ENCODE peak calls at places on chromosomes 6 and 20, in eight cellular contexts. X, P, S, J, C, Y, B and Q are unnamed samples.

GRCh38 chr20:32585011-32585518 is at the start of gene NOL4L:
- DNase-seq in J (peak), P (peak), B (no peak), X (no peak), S (no peak), Y (no peak), C (no peak), Q (no peak)

GRCh38 chr6:164216368-164216767 is 801.9 kb downstream of the QKI start:
- DNase-seq in S (no peak), B (no peak), Y (no peak), C (no peak), P (no peak), X (no peak), J (peak), Q (no peak)

GRCh38 chr20:50073500-50073899 is 39.5 kb downstream of the UBE2V1 start:
- DNase-seq in C (no peak), S (no peak), Y (no peak), B (peak), P (no peak), X (no peak), J (no peak), Q (no peak)

GRCh38 chr6:64330694-64331309 is 695.2 kb downstream of the PHF3 start:
- DNase-seq in C (peak), B (peak), P (no peak), X (peak), J (peak), S (peak), Y (peak), Q (peak)

GRCh38 chr6:168222261-168222660 is 97.3 kb downstream of the DACT2 start:
- DNase-seq in S (no peak), P (no peak), C (no peak), J (no peak), X (no peak), B (no peak), Y (no peak), Q (no peak)

GRCh38 chr6:16803294-16804006 is 42.2 kb upstream of the ATXN1 start:
- DNase-seq in X (peak), C (no peak), S (peak), Y (peak), P (no peak), J (peak), B (peak), Q (peak)

GRCh38 chr6:39927159-39927558 is 7.1 kb downstream of the MOCS1 start:
- DNase-seq in J (no peak), P (no peak), Y (no peak), B (no peak), S (peak), X (peak), C (peak), Q (no peak)

GRCh38 chr6:161489626-161490306 is 215.9 kb upstream of the AGPAT4 start:
- DNase-seq in C (no peak), P (no peak), X (no peak), S (no peak), J (no peak), B (no peak), Y (no peak), Q (no peak)

GRCh38 chr6:154276810-154277577 is 79.6 kb downstream of the IPCEF1 start:
- DNase-seq in B (no peak), Y (no peak), X (peak), J (no peak), C (peak), S (peak), P (no peak), Q (no peak)

GRCh38 chr20:47455133-47456040 is 46.3 kb upstream of the NCOA3 start:
- DNase-seq in J (no peak), P (no peak), S (peak), B (no peak), X (no peak), Y (no peak), C (peak), Q (no peak)

GRCh38 chr20:47453167-47453782 is 48.4 kb upstream of the NCOA3 start:
- DNase-seq in P (no peak), Y (no peak), C (peak), J (no peak), S (peak), B (no peak), X (peak), Q (peak)

GRCh38 chr20:47451602-47451904 is 50.1 kb upstream of the NCOA3 start:
- DNase-seq in C (no peak), Y (no peak), B (no peak), X (no peak), S (no peak), P (no peak), J (no peak), Q (no peak)

GRCh38 chr20:47454298-47455132 is 47.2 kb upstream of the NCOA3 start:
- DNase-seq in X (no peak), S (peak), P (no peak), Y (no peak), J (no peak), C (no peak), B (no peak), Q (no peak)

DNA sequence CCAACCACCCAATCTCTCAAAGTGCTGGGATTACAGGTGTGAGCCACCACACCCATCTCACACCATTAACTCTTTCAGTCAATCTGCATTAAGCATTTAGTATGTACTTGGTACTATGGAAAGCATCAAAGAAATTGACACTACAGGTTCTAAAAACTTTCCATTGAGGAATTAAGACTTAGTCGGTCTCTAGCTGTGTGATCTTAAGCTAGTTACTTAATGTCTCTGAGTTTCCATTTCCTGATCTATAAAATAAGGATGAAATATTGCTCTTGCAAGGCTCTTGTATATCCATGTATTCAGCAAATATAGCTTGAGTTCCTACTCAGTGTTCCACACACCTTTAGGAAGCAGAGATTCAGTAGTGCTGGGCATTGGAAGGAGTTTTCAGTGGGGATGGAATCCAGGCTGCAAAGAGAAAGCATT is 48.9 kb upstream of the NCOA3 start:
- DNase-seq in J (no peak), Y (no peak), P (no peak), C (no peak), B (no peak), S (no peak), X (no peak), Q (no peak)
- H3K4me3 ChIP-seq in J (no peak), Y (no peak), P (no peak), C (no peak), B (no peak), S (no peak), X (no peak), Q (no peak)

DNA sequence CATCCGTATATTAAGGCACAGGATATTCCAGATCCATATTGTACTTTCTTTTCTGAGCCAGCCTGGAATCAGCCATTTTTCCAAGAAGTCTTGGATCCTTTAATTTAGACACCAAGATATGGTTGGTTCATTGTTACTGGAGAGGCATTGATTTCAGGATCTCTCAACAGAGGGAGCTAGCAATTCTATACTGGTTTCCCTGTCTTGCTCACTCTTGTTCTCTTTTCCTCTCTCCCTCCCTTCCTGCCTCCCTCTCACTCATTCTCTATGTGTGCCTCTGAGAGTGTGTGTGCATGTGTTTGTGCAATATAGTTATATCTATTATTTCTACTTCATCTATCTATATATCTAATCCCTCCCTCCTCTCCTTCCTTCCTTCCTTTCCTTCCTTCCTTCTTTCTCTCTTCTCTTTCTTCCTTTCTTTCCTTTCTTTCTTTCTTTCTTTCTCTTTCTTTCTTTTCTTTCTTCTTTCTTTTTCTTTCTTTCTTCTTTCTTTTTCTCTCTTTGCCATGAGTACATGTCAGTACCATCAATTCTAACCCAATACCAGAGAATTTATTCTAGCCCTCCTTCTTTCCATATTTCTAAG is 299.1 kb downstream of the EPHA7 start:
- DNase-seq in Y (no peak), C (no peak), J (no peak), P (no peak), X (no peak), S (no peak), B (no peak), Q (no peak)
- H3K4me3 ChIP-seq in Y (no peak), C (no peak), J (no peak), P (no peak), X (no peak), S (no peak), B (no peak), Q (no peak)

DNA sequence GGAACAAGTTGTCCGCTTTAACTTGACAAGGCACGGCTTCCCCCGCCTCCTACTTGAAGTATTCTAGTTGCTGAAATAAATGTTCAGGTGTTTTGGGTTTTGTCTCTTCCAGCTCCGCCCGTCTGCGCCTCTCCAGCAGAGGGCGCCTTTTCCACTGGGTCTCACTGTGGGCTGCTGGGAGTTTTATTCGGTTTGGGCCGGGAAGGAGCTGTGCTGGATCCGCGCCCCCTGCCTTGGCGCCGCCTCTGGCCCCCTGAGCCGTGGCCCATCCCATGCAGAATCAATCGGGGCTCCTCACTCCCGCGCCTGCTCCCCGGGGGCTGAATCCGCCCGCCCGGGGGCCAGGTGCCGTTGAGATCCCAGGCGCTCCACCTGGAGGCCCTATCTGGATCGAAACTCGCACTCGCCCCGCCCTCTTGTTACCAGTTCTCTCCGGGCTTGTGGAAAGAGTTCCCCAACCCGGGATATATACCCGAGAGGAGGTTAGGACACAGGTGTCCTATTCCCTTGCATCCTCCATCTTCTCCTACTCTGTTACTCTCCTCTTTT is 51.0 kb upstream of the TCF21 start:
- DNase-seq in Y (no peak), X (no peak), P (peak), C (peak), J (peak), B (no peak), S (peak), Q (no peak)
- H3K4me3 ChIP-seq in Y (peak), X (no peak), P (peak), C (peak), J (peak), B (no peak), S (peak), Q (peak)

DNA sequence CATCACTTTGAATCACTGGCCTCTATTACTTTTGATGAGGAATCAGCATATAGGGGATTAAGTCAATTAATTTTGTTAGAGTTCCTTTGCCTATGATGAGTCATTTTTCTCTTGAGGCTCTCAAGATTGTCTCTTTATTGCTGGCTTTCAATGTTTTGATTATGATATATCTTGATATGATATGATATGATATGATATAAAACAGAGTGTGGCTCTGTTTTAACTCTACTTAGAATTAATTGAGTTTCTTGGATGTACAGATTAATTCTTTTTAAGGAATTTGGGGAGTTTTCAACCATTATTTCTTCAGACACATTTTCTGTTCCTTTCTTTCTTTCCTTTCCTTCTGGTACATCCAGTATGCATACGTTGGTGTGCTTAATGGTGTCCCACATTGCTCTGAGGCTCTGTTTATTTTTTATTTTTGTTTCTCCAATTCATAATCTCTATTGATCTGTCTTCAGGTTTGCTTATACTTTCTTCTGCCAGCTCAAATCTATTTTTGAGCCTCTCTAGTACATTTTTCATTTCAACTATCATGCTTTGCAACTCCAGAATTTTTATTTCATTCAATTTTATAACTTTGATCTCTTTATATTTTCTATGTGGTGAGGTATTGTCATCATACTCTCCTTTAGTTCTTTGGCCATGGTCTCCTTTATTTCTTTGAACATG is 10.8 kb downstream of the FAM50B start:
- DNase-seq in C (no peak), X (no peak), J (no peak), Y (no peak), S (no peak), B (no peak), P (no peak), Q (no peak)
- H3K4me3 ChIP-seq in C (no peak), X (no peak), J (no peak), Y (no peak), S (no peak), B (no peak), P (no peak), Q (no peak)

DNA sequence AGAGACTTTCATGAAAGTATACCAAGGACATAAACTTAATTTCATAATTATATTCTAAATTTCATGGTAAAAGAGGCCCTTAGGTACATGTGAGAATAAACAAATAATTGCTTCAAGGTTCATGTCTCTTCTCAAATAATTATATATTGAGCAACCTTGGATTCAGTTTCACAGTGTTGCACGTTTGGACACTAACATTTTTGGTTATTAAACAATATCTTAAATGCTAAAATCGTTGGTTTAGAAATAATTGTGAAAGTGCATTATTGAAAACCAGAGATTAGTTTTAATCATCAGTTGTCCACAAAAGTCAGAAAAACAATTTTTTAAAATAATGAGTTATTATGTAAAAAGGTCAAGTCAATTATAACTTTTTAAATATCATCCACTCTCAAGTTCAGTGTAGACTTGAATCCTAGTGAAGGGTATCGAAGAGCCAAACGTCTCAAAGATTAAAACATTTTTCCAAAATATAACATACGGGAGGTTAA is 227.1 kb upstream of the DEFB112 start:
- DNase-seq in Y (no peak), J (no peak), P (no peak), C (no peak), X (no peak), B (no peak), S (no peak), Q (no peak)
- H3K4me3 ChIP-seq in Y (no peak), J (no peak), P (no peak), C (no peak), X (no peak), B (no peak), S (no peak), Q (no peak)

GRCh38 chr6:3752538-3753227 is 1.2 kb upstream of the PXDC1 start:
- DNase-seq in C (peak), B (no peak), X (no peak), J (no peak), S (no peak), P (no peak), Y (no peak), Q (no peak)
- H3K4me3 ChIP-seq in C (peak), B (no peak), X (peak), J (no peak), S (peak), P (peak), Y (peak), Q (peak)

GRCh38 chr6:101650402-101651100 is 257.0 kb downstream of the GRIK2 start:
- DNase-seq in X (no peak), S (no peak), C (no peak), J (no peak), Y (no peak), B (no peak), P (no peak), Q (no peak)
- H3K4me3 ChIP-seq in X (no peak), S (no peak), C (no peak), J (no peak), Y (no peak), B (no peak), P (no peak), Q (no peak)

DNA sequence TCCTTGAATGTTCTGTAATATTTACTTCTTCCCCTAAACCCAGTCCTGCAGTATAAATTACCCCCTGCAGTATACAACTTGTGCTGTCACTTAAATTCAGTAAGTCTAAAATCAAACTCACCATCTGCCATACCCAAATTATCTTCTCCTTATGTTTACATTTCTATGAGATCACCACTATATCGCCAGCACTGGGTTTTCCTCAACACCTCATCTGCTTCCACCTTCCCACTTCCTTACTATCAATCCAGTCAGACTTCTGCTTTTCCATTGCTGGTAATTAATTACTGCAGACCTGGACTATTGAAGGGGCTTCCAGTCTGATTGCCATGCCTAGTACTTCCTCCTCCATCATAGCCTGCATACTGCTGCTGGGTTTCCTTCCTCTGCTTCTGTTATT is 15.2 kb downstream of the EFHC1 start:
- DNase-seq in S (no peak), Y (no peak), C (peak), X (no peak), J (no peak), B (no peak), P (no peak), Q (no peak)
- H3K4me3 ChIP-seq in S (no peak), Y (no peak), C (no peak), X (no peak), J (no peak), B (no peak), P (no peak), Q (no peak)

GRCh38 chr6:149963212-149963461 is 606 bp upstream of the ULBP1 start:
- DNase-seq in B (no peak), X (peak), S (peak), J (no peak), C (peak), Y (no peak), P (no peak), Q (no peak)

GRCh38 chr6:149964243-149965190 is 774 bp downstream of the ULBP1 start:
- DNase-seq in P (no peak), S (no peak), J (no peak), X (peak), B (no peak), C (no peak), Y (no peak), Q (no peak)

GRCh38 chr6:149961728-149962425 is 1.9 kb upstream of the ULBP1 start:
- DNase-seq in J (peak), X (no peak), S (peak), Y (no peak), C (peak), B (no peak), P (peak), Q (no peak)

GRCh38 chr6:149963462-149964242 is at the start of gene ULBP1:
- DNase-seq in C (peak), S (peak), J (peak), Y (peak), B (peak), P (peak), X (peak), Q (peak)

DNA sequence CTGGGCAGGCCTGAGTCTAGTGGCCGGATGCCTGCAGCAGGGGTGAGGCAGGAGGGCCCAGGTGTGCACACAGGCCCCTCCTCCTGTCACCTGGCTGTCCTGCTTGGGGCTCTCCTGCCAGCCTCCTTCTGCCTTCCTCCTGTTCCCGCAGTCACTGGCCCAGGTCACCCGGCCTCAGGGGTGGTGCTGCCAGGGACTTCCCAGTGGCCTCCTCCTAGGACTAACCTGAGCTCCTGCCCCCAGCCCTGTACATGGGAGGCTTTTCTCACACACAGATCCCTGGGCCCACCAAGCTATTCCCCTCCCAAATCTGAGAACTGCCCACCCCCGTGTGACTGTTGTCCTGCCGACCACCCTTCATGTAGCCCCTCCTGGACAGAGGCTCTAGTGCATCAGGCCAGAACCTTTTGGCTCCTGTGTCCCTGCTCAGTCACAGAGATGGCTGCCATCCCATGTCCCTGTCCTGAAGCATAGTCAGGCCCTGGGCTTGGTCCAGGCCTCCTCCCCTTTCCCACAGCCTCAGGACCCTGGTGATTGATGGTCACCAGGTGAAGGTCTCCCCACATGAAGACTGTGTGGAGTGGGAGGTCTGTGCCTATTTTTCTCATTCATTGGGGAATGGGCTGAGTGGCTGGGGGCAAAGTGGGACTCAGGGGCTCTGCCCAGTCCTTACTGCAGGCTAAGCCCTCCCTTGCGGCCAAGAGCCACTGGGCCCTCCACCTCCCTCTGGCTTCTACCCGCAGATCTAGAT is 1.1 kb upstream of the ULBP1 start:
- DNase-seq in S (no peak), Y (no peak), J (no peak), P (no peak), C (no peak), B (no peak), X (no peak), Q (no peak)
- H3K4me3 ChIP-seq in S (peak), Y (no peak), J (peak), P (peak), C (peak), B (no peak), X (peak), Q (peak)